ENCODE peak calls at places on chromosomes 13 and 19, in seven cellular contexts. M is RPMI7951; C is memory B cell; I is mammary epithelial cell; D is stimulated activated CD4-positive, alpha-beta T cell treated with anti-CD3 and anti-CD28 coated beads, Interleukin-4, amount 100 ng/mL, for 48 hours; Y is NCI-H226; O is COR-L47. E is an unnamed sample.

GRCh38 chr13:101397742-101398141 is 18.6 kb downstream of the NALCN start:
- DNase-seq in O (no peak), M (peak), Y (peak), C (no peak), D (no peak), I (peak), E (peak)

GRCh38 chr19:8697671-8698432 is 743 bp downstream of the ACTL9 start:
- DNase-seq in M (no peak), D (no peak), O (no peak), Y (no peak), I (no peak), C (no peak), E (no peak)

GRCh38 chr19:55113570-55114039 is 3.8 kb downstream of the PPP1R12C start:
- DNase-seq in M (peak), D (no peak), Y (peak), O (no peak), C (no peak), I (peak), E (peak)

GRCh38 chr19:38964738-38965137 is 10.8 kb downstream of the FBXO17 start:
- DNase-seq in M (no peak), Y (no peak), I (no peak), C (no peak), O (no peak), D (no peak), E (peak)

GRCh38 chr13:26046639-26047038 is 5.2 kb downstream of the SHISA2 start:
- DNase-seq in O (no peak), M (no peak), Y (no peak), C (no peak), I (no peak), D (no peak), E (no peak)

GRCh38 chr13:75489502-75490263 is 7.7 kb upstream of the TBC1D4 start:
- DNase-seq in Y (peak), I (peak), D (no peak), C (no peak), M (peak), O (no peak), E (peak)

GRCh38 chr13:93430346-93430745 is 203.7 kb downstream of the GPC6 start:
- DNase-seq in Y (no peak), C (no peak), I (no peak), M (no peak), D (no peak), O (no peak), E (no peak)

GRCh38 chr13:61954092-61954491 is 538.4 kb upstream of the PCDH20 start:
- DNase-seq in I (no peak), Y (no peak), O (no peak), M (peak), D (no peak), C (no peak), E (peak)

GRCh38 chr13:111936267-111936925 is 130.6 kb upstream of the SOX1 start:
- DNase-seq in D (no peak), O (no peak), C (no peak), M (no peak), I (no peak), Y (no peak), E (no peak)

GRCh38 chr13:20353973-20354372 is 121.9 kb upstream of the GJB6 start:
- DNase-seq in I (peak), Y (no peak), M (peak), C (no peak), O (no peak), D (no peak), E (peak)

GRCh38 chr13:112072531-112073244 is 5.7 kb downstream of the SOX1 start:
- DNase-seq in D (no peak), I (no peak), C (no peak), M (no peak), O (peak), Y (no peak), E (no peak)

GRCh38 chr13:112483299-112483698 is 104.7 kb downstream of the TUBGCP3 start:
- DNase-seq in M (no peak), Y (no peak), D (no peak), I (no peak), O (no peak), C (no peak), E (no peak)

GRCh38 chr19:14114439-14114838 is 3.1 kb downstream of the PRKACA start:
- DNase-seq in D (no peak), I (no peak), Y (no peak), C (no peak), M (no peak), O (no peak), E (no peak)

GRCh38 chr19:19039901-19040300 is 6.5 kb downstream of the ARMC6 start:
- DNase-seq in C (peak), D (no peak), Y (no peak), M (no peak), I (no peak), O (no peak), E (no peak)

GRCh38 chr13:90899411-90899810 is 448.1 kb upstream of the MIR17HG start:
- DNase-seq in M (no peak), C (no peak), Y (no peak), I (no peak), O (no peak), D (no peak), E (no peak)

GRCh38 chr19:5125797-5126497 is 157.0 kb downstream of the KDM4B start:
- DNase-seq in Y (no peak), I (no peak), M (no peak), C (no peak), D (no peak), O (no peak), E (no peak)

GRCh38 chr19:55406091-55406868 is 1.3 kb downstream of the UBE2S start:
- DNase-seq in Y (no peak), I (no peak), D (no peak), O (no peak), C (no peak), M (no peak), E (no peak)

GRCh38 chr13:51856027-51856736 is 5.6 kb upstream of the CCDC70 start:
- DNase-seq in M (no peak), I (peak), Y (peak), C (no peak), O (no peak), D (no peak), E (peak)

GRCh38 chr19:5850743-5851293 is 431 bp downstream of the FUT3 start:
- DNase-seq in C (no peak), D (no peak), M (peak), Y (peak), I (peak), O (peak), E (peak)

GRCh38 chr19:29676586-29676985 is 11.3 kb downstream of the PLEKHF1 start:
- DNase-seq in I (no peak), C (no peak), M (no peak), O (no peak), D (no peak), Y (no peak), E (no peak)

GRCh38 chr19:51127755-51128154 is 3.0 kb downstream of the SIGLEC9 start:
- DNase-seq in O (no peak), Y (no peak), C (no peak), M (peak), I (no peak), D (no peak), E (no peak)

GRCh38 chr19:5719961-5720790 is at the start of the genes CATSPERD and LONP1:
- DNase-seq in I (peak), Y (peak), C (peak), M (peak), D (peak), O (peak), E (peak)